ENCODE peak calls at places on chromosomes 6 and 20, in six cellular contexts. L, E, Y, U, N and F are unnamed samples.

GRCh38 chr6:167469101-167469500 is 144.2 kb downstream of the TTLL2 start:
- DNase-seq in L (no peak), E (no peak), Y (no peak), U (no peak), N (no peak), F (no peak)

GRCh38 chr6:47180633-47181032 is 129.1 kb downstream of the TNFRSF21 start:
- DNase-seq in L (no peak), E (no peak), Y (peak; percentile 42), U (no peak), N (no peak), F (no peak)

GRCh38 chr20:11791316-11792228 is 126.1 kb upstream of the BTBD3 start:
- DNase-seq in L (no peak), E (no peak), Y (no peak), U (no peak), N (no peak), F (no peak)

GRCh38 chr6:42482126-42482525 is 30.4 kb upstream of the TRERF1 start:
- DNase-seq in L (no peak), E (no peak), Y (peak; percentile 30), U (no peak), N (no peak), F (no peak)

GRCh38 chr6:166313255-166314070 is 5.3 kb upstream of the PRR18 start:
- DNase-seq in L (peak; percentile 23), E (no peak), Y (peak; percentile 55), U (no peak), N (no peak), F (peak; percentile 73)

GRCh38 chr6:29742191-29742590 is 19.0 kb downstream of the HLA-F start:
- DNase-seq in L (no peak), E (no peak), Y (no peak), U (no peak), N (no peak), F (no peak)

GRCh38 chr6:40308533-40309306 is 278.4 kb downstream of the LRFN2 start:
- DNase-seq in L (no peak), E (no peak), Y (peak; percentile 23), U (peak; percentile 21), N (no peak), F (peak; percentile 48)

GRCh38 chr6:72657798-72658197 is 35.9 kb downstream of the KCNQ5 start:
- DNase-seq in L (no peak), E (no peak), Y (peak; percentile 25), U (no peak), N (no peak), F (no peak)

GRCh38 chr6:5100806-5101205 is 15.7 kb downstream of the PPP1R3G start:
- DNase-seq in L (no peak), E (no peak), Y (no peak), U (no peak), N (no peak), F (no peak)

GRCh38 chr6:163197839-163198238 is 216.7 kb upstream of the QKI start:
- DNase-seq in L (no peak), E (no peak), Y (no peak), U (no peak), N (no peak), F (no peak)

GRCh38 chr6:8991844-8992243 is 556.5 kb upstream of the SLC35B3 start:
- DNase-seq in L (no peak), E (no peak), Y (no peak), U (no peak), N (no peak), F (no peak)

GRCh38 chr20:33043731-33044181 is 9.9 kb upstream of the BPIFB3 start:
- DNase-seq in L (no peak), E (no peak), Y (no peak), U (no peak), N (no peak), F (no peak)

GRCh38 chr6:73285674-73286283 is 22.8 kb upstream of the KHDC1 start:
- DNase-seq in L (no peak), E (no peak), Y (peak; percentile 65), U (no peak), N (no peak), F (peak; percentile 27)

GRCh38 chr20:21505161-21505809 is 8.6 kb downstream of the NKX2-2 start:
- DNase-seq in L (peak; percentile 67), E (no peak), Y (peak; percentile 27), U (peak; percentile 38), N (no peak), F (peak; percentile 61)

GRCh38 chr20:23446505-23446904 is 6.2 kb downstream of the CST11 start:
- DNase-seq in L (no peak), E (no peak), Y (peak; percentile 49), U (no peak), N (peak; percentile 10), F (peak; percentile 80)

GRCh38 chr20:36826556-36827244 is 49.2 kb upstream of the TLDC2 start:
- DNase-seq in L (no peak), E (no peak), Y (no peak), U (no peak), N (no peak), F (no peak)

GRCh38 chr20:7195704-7196103 is 428.2 kb downstream of the BMP2 start:
- DNase-seq in L (no peak), E (no peak), Y (peak; percentile 97), U (no peak), N (peak; percentile 79), F (peak; percentile 2)

GRCh38 chr20:63202021-63202420 is 13.9 kb downstream of the YTHDF1 start:
- DNase-seq in L (no peak), E (no peak), Y (no peak), U (no peak), N (no peak), F (no peak)